ENCODE peak calls at places on chromosomes 6 and 20, in nine cellular contexts. R is NCI-H748 treated with DMSO at 0.1 percent for 48 hours, T is SK-MEL-5, C is posterior vena cava, Q is EH, V is C1 segment of cervical spinal cord, P is SJSA1, B is suprapubic skin, Y is RWPE1. F is an unnamed sample.

GRCh38 chr20:3313681-3314080 is 74.7 kb upstream of the SLC4A11 start:
- DNase-seq in R (no peak), T (no peak), C (no peak), Q (no peak), V (no peak), P (no peak), B (no peak), Y (no peak), F (no peak)

GRCh38 chr6:24524801-24525200 is 30.0 kb downstream of the ALDH5A1 start:
- DNase-seq in R (peak; percentile 37), T (peak; percentile 86), C (no peak), Q (peak; percentile 53), V (no peak), P (no peak), B (no peak), Y (peak; percentile 25), F (peak; percentile 60)

GRCh38 chr6:159451051-159451450 is 242.0 kb downstream of the SOD2 start:
- DNase-seq in R (no peak), T (no peak), C (no peak), Q (peak; percentile 45), V (no peak), P (peak; percentile 91), B (no peak), Y (peak; percentile 20), F (no peak)

GRCh38 chr6:68012822-68013221 is 622.3 kb upstream of the ADGRB3 start:
- DNase-seq in R (no peak), T (no peak), C (no peak), Q (no peak), V (no peak), P (no peak), B (no peak), Y (no peak), F (no peak)

GRCh38 chr6:11536795-11537194 is 754 bp upstream of the TMEM170B start:
- DNase-seq in R (peak; percentile 43), T (peak; percentile 21), C (no peak), Q (no peak), V (peak; percentile 31), P (no peak), B (no peak), Y (no peak), F (peak; percentile 14)

GRCh38 chr6:132081338-132081737 is 130.2 kb upstream of the CCN2 start:
- DNase-seq in R (no peak), T (no peak), C (no peak), Q (no peak), V (no peak), P (no peak), B (no peak), Y (no peak), F (no peak)

GRCh38 chr6:11230158-11231107 is 2.0 kb downstream of the NEDD9 start:
- DNase-seq in R (no peak), T (no peak), C (no peak), Q (peak; percentile 48), V (no peak), P (no peak), B (no peak), Y (no peak), F (peak; percentile 72)

GRCh38 chr20:63191400-63191799 is 24.5 kb downstream of the YTHDF1 start:
- DNase-seq in R (peak; percentile 7), T (no peak), C (no peak), Q (no peak), V (no peak), P (no peak), B (no peak), Y (peak; percentile 96), F (peak; percentile 100)

F was measured in HT-29.